ENCODE peak calls at places on chromosomes 16 and 17, in four cellular contexts. Q, G, P and S are unnamed samples.

GRCh38 chr16:55671206-55671973 is 15.6 kb downstream of the SLC6A2 start:
- DNase-seq in P (no peak), Q (no peak), G (no peak), S (no peak)

GRCh38 chr17:68378202-68379149 is 78.8 kb downstream of the WIPI1 start:
- DNase-seq in Q (no peak), P (no peak), G (peak; percentile 81), S (no peak)

GRCh38 chr16:57373117-57373947 is 1.0 kb downstream of the CX3CL1 start:
- DNase-seq in G (no peak), P (no peak), Q (no peak), S (no peak)

GRCh38 chr17:50684612-50685333 is 22.9 kb downstream of the ANKRD40 start:
- DNase-seq in G (no peak), Q (no peak), P (no peak), S (no peak)

GRCh38 chr16:1481906-1482835 is 6.6 kb downstream of the PTX4 start:
- DNase-seq in P (no peak), Q (no peak), G (no peak), S (no peak)

GRCh38 chr16:7437135-7437534 is 104.5 kb downstream of the RBFOX1 start:
- DNase-seq in Q (no peak), G (no peak), P (no peak), S (no peak)

GRCh38 chr17:81256616-81257015 is 17.5 kb downstream of the NDUFAF8 start:
- DNase-seq in G (no peak), P (no peak), Q (no peak), S (no peak)

GRCh38 chr17:81200695-81201580 is 21.8 kb downstream of the CEP131 start:
- DNase-seq in Q (peak; percentile 81), G (peak; percentile 47), P (no peak), S (peak; percentile 80)

GRCh38 chr16:84486126-84486525 is 18.3 kb downstream of the MEAK7 start:
- DNase-seq in P (no peak), G (no peak), Q (no peak), S (no peak)

GRCh38 chr16:53789159-53789558 is 85.2 kb downstream of the FTO start:
- DNase-seq in Q (no peak), G (no peak), P (no peak), S (no peak)

GRCh38 chr17:58189436-58190146 is 2.9 kb upstream of the EPX start:
- DNase-seq in Q (peak; percentile 37), P (no peak), G (peak; percentile 27), S (no peak)

GRCh38 chr17:81543756-81544155 is 8.4 kb downstream of the FAAP100 start:
- DNase-seq in G (no peak), Q (no peak), P (no peak), S (no peak)

GRCh38 chr16:2236362-2237075 is at the start of gene DNASE1L2:
- DNase-seq in G (no peak), Q (no peak), P (no peak), S (peak; percentile 50)

GRCh38 chr17:21125862-21126261 is 902 bp upstream of the DHRS7B start:
- DNase-seq in G (no peak), Q (no peak), P (no peak), S (no peak)

GRCh38 chr16:4920826-4921225 is 16.1 kb downstream of the PPL start:
- DNase-seq in P (no peak), G (no peak), Q (no peak), S (no peak)

GRCh38 chr17:65058151-65058550 is 1.6 kb upstream of the GNA13 start:
- DNase-seq in P (no peak), G (no peak), Q (no peak), S (no peak)

GRCh38 chr16:27313422-27314160 is at the start of gene IL4R:
- DNase-seq in Q (peak; percentile 46), G (no peak), P (no peak), S (peak; percentile 62)
- TF ChIP-seq SPI1 in Q (no peak), G (no peak), P (no peak), S (no peak)

GRCh38 chr17:3961564-3962047 is 2.6 kb downstream of the ATP2A3 start:
- DNase-seq in P (peak; percentile 63), Q (no peak), G (no peak), S (no peak)
- TF ChIP-seq SPI1 in P (no peak), Q (no peak), G (no peak), S (no peak)

DNA sequence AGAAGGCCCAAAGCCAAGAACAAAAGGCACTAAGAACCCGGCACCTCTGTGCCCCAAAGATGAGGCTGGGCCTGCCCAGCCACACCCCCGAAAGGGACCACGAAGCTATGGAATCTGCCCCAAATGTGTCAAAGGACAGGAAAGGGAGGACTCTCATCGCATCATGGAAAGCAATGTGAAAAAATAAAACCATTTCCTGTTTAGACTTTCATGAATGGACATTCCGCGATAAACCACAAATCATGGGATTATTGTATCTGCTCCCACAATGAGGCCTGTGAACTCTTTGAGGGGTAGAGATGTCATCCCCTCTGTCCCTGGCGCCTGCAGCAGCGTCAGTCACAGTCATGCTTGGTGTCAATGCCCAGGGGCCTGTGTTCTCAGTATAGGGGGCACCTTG is 135.0 kb downstream of the COPRS start:
- DNase-seq in G (no peak), P (no peak), Q (no peak), S (no peak)
- TF ChIP-seq SPI1 in G (no peak), P (no peak), Q (no peak), S (no peak)

GRCh38 chr17:74147436-74147835 is 56.0 kb upstream of the RPL38 start:
- DNase-seq in P (no peak), Q (no peak), G (no peak), S (no peak)
- TF ChIP-seq SPI1 in P (no peak), Q (no peak), G (no peak), S (no peak)

GRCh38 chr17:70517808-70518207 is 348.5 kb downstream of the KCNJ2 start:
- DNase-seq in Q (no peak), G (no peak), P (no peak), S (no peak)
- TF ChIP-seq SPI1 in Q (no peak), G (no peak), P (no peak), S (no peak)